ENCODE peak calls at places on chromosomes 6 and 20, in seven cellular contexts. K, A, I, H, Z, V and J are unnamed samples.

GRCh38 chr20:13995086-13995665 is at the start of gene MACROD2:
- DNase-seq in H (peak; percentile 0), V (peak; percentile 98), I (peak; percentile 99), A (peak; percentile 98), K (peak; percentile 95), Z (peak; percentile 93), J (peak; percentile 4)

GRCh38 chr6:89567635-89568390 is 70.7 kb downstream of the LYRM2 start:
- DNase-seq in H (no peak), K (no peak), Z (no peak), A (no peak), I (no peak), V (no peak), J (no peak)

GRCh38 chr6:150298676-150299075 is 70.1 kb upstream of the IYD start:
- DNase-seq in I (no peak), V (no peak), H (no peak), K (no peak), Z (no peak), A (no peak), J (no peak)

GRCh38 chr20:57907131-57908083 is 197.6 kb upstream of the PMEPA1 start:
- DNase-seq in V (peak; percentile 90), H (no peak), A (no peak), K (no peak), I (no peak), Z (no peak), J (no peak)

GRCh38 chr20:35838213-35838612 is 66.4 kb downstream of the PHF20 start:
- DNase-seq in H (no peak), Z (no peak), A (no peak), V (no peak), K (no peak), I (no peak), J (no peak)

GRCh38 chr6:39934060-39934757 is at the start of gene MOCS1:
- DNase-seq in Z (peak; percentile 94), A (peak; percentile 89), I (peak; percentile 87), K (peak; percentile 56), H (peak; percentile 3), V (peak; percentile 61), J (peak; percentile 94)

GRCh38 chr6:158033077-158033750 is 51.6 kb downstream of the SYNJ2 start:
- DNase-seq in A (no peak), Z (peak; percentile 31), V (no peak), I (no peak), K (no peak), H (no peak), J (no peak)

GRCh38 chr20:23228912-23229311 is 121.7 kb upstream of the NXT1 start:
- DNase-seq in K (no peak), A (no peak), Z (no peak), V (no peak), H (no peak), I (no peak), J (no peak)